ENCODE peak calls at places on chromosomes 12 and 14, in four cellular contexts. X, P, F and K are unnamed samples.

GRCh38 chr12:52149182-52149641 is 42.6 kb downstream of the KRT80 start:
- DNase-seq in X (peak), F (no peak), P (peak), K (no peak)

GRCh38 chr12:49339464-49339861 is 2.5 kb upstream of the C1QL4 start:
- DNase-seq in F (no peak), P (no peak), X (peak), K (no peak)

GRCh38 chr12:26857465-26858176 is 24.6 kb upstream of the ITPR2 start:
- DNase-seq in F (no peak), X (no peak), P (no peak), K (no peak)

GRCh38 chr12:111850526-111850925 is 8.5 kb downstream of the MAPKAPK5 start:
- DNase-seq in F (no peak), X (peak), P (no peak), K (no peak)

GRCh38 chr14:20469890-20470858 is 968 bp downstream of the PNP start:
- DNase-seq in X (peak), F (no peak), P (peak), K (peak)

GRCh38 chr12:52874573-52875435 is 26.0 kb upstream of the KRT78 start:
- DNase-seq in F (no peak), P (no peak), X (no peak), K (no peak)

GRCh38 chr12:27843714-27844245 is 63.7 kb upstream of the MANSC4 start:
- DNase-seq in P (no peak), F (no peak), X (no peak), K (no peak)

GRCh38 chr12:122203301-122203967 is at the start of gene B3GNT4:
- DNase-seq in F (peak), X (peak), P (peak), K (peak)

GRCh38 chr12:27751386-27752047 is 28.5 kb upstream of the KLHL42 start:
- DNase-seq in X (peak), P (peak), F (no peak), K (no peak)

GRCh38 chr12:45433441-45433868 is 217.6 kb downstream of the ANO6 start:
- DNase-seq in X (no peak), F (no peak), P (peak), K (no peak)

GRCh38 chr14:106845286-106846087 is 1319.1 kb downstream of the TMEM121 start:
- DNase-seq in P (peak), F (no peak), X (peak), K (peak)

GRCh38 chr12:92107621-92108131 is 38.0 kb downstream of the BTG1 start:
- DNase-seq in F (no peak), X (no peak), P (no peak), K (no peak)

GRCh38 chr12:24109381-24110039 is 160.0 kb upstream of the SOX5 start:
- DNase-seq in X (no peak), F (no peak), P (no peak), K (no peak)